ENCODE peak calls at places on chromosomes 12 and 14, in eight cellular contexts. J is CD8-positive, alpha-beta memory T cell; I is thyroid gland; G is transverse colon; Y is upper lobe of right lung; M is PC-3; B is esophagus squamous epithelium; Z is mesendoderm. T is an unnamed sample.

GRCh38 chr14:92328664-92329255 is 5.8 kb downstream of the SLC24A4 start:
- DNase-seq in J (no peak), I (no peak), G (no peak), Y (no peak), M (no peak), B (no peak), Z (no peak), T (no peak)

GRCh38 chr12:6494968-6495367 is 1.1 kb downstream of the NCAPD2 start:
- DNase-seq in J (no peak), I (no peak), G (no peak), Y (no peak), M (peak; percentile 9), B (no peak), Z (no peak), T (no peak)

GRCh38 chr12:18576104-18576622 is 161.6 kb downstream of the PLCZ1 start:
- DNase-seq in J (no peak), I (no peak), G (no peak), Y (no peak), M (peak; percentile 21), B (no peak), Z (no peak), T (no peak)

GRCh38 chr14:31229009-31229408 is 21.4 kb upstream of the HECTD1 start:
- DNase-seq in J (no peak), I (no peak), G (no peak), Y (no peak), M (peak; percentile 11), B (no peak), Z (no peak), T (no peak)

GRCh38 chr14:91281346-91281745 is 36.8 kb upstream of the GPR68 start:
- DNase-seq in J (no peak), I (no peak), G (no peak), Y (no peak), M (peak; percentile 91), B (no peak), Z (no peak), T (no peak)

GRCh38 chr12:23028158-23028802 is 403.3 kb downstream of the ETNK1 start:
- DNase-seq in J (no peak), I (no peak), G (no peak), Y (no peak), M (no peak), B (no peak), Z (peak; percentile 78), T (no peak)

GRCh38 chr12:19683178-19683927 is 244.1 kb downstream of the AEBP2 start:
- DNase-seq in J (no peak), I (no peak), G (no peak), Y (no peak), M (peak; percentile 60), B (no peak), Z (no peak), T (no peak)

GRCh38 chr14:32933623-32933942 is 5.1 kb upstream of the NPAS3 start:
- DNase-seq in J (no peak), I (no peak), G (no peak), Y (no peak), M (peak; percentile 51), B (no peak), Z (peak; percentile 76), T (no peak)

GRCh38 chr14:24310666-24311604 is at the start of gene LTB4R:
- DNase-seq in J (peak; percentile 69), I (peak; percentile 83), G (peak; percentile 79), Y (peak; percentile 90), M (no peak), B (no peak), Z (no peak), T (no peak)

GRCh38 chr14:92341791-92342190 is 18.8 kb downstream of the SLC24A4 start:
- DNase-seq in J (no peak), I (no peak), G (no peak), Y (no peak), M (no peak), B (no peak), Z (no peak), T (no peak)

GRCh38 chr14:63277784-63278183 is 41.0 kb downstream of the GPHB5 start:
- DNase-seq in J (no peak), I (no peak), G (no peak), Y (no peak), M (no peak), B (no peak), Z (no peak), T (no peak)

DNA sequence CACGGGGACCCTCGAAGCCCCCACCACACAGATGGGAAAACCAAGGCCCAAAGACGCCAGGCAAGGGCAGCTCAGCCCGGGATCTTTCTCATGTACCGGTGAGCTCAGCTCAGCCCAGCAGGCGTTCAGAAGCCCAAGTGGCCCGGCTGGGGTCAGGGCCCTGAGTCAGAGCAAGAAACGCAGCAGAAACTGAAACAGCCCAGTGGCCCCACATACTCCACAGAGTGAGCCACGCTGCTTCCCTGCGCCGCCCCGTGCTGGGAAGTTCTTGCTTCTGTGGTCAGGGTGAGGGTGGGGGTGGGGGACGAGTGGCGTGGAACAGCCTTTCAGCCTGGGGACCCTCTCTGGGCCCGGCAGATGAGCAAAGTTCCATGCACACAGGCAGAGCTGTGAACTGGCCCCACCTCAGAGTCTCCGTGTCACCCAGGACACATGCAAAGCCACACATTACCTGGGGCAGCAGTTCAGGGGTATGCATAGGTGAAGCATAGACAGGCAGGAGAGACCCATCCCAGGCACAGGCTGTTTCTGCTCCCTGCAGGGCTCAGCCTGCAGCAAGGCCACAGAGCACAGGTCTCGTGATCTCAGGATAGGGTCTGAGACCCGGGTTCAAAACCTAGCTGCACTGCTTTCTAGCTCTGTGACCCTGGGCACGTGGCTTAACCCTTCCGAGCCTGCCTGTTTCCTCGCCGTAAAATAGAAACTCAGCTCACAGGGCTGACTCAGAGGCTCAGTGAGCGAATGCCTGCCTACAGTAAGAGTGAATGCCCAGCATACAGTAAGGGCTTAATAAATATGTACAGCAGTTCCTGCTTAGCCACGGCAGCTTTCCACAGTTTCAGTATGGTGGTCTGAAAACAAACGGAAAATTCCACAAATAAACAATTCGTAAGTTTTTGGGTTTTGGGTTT is 21.6 kb downstream of the NCOR2 start:
- DNase-seq in J (no peak), I (no peak), G (peak; percentile 64), Y (peak; percentile 70), M (no peak), B (no peak), Z (no peak), T (no peak)
- H3K4me1 ChIP-seq in J (peaks cover 47% of the 10 kb centered on the region), I (peaks cover 43% of the 10 kb centered on the region), G (peaks cover 72% of the 10 kb centered on the region), Y (peaks cover 76% of the 10 kb centered on the region), M (peaks cover 17% of the 10 kb centered on the region), B (peaks cover 80% of the 10 kb centered on the region), Z (peaks cover 9% of the 10 kb centered on the region), T (peaks cover 50% of the 10 kb centered on the region)

DNA sequence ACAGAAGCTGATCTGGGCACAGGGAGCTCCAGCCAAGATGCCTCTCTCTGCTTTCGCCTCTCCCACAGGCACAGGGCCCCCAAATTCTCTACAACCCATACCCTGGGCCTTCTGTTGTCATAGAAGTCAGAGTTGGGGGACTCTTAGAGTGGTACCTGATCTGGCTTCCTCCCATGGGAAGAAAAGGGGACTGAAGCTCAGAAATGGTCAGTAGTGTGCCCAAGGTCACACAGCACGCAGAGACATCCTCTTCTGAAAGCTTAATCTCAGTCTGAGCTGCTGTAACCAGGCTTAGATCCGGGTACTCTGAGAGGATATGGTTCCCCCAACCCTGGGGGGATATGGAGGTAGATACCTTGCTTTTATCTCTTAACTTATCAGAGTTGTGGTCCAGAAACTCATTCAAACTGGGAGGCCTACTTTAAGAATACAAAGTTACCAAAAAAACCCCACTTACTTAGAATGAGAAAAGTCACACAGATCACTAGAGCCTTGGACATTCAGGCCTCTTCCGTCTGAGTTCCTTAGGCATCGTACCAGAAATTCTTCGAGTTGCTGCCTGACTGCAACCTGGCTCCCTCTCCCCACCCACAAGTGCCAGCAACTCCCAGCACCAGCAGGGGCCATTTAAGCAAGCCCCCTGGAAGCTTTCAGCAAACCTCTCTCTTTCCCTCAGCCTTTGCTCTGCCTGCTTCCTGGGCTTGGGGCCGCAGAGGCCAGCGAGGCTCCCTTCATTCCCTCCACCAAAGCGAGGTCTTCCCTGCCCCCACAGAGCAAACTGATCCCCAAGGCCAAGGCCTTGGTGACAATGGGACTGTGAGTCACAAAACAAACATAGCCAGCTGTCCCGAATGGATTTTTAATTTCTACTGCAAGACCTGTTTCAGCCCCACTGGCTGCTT is 13.9 kb downstream of the KRT7 start:
- DNase-seq in J (no peak), I (peak; percentile 56), G (no peak), Y (no peak), M (peak; percentile 86), B (no peak), Z (peak; percentile 58), T (no peak)
- H3K4me1 ChIP-seq in J (peaks cover 14% of the 10 kb centered on the region), I (peaks cover 76% of the 10 kb centered on the region), G (peaks cover 28% of the 10 kb centered on the region), Y (peaks cover 30% of the 10 kb centered on the region), M (peaks cover 72% of the 10 kb centered on the region), B (peaks cover 74% of the 10 kb centered on the region), Z (no peaks in the 10 kb centered on the region), T (peaks cover 64% of the 10 kb centered on the region)

DNA sequence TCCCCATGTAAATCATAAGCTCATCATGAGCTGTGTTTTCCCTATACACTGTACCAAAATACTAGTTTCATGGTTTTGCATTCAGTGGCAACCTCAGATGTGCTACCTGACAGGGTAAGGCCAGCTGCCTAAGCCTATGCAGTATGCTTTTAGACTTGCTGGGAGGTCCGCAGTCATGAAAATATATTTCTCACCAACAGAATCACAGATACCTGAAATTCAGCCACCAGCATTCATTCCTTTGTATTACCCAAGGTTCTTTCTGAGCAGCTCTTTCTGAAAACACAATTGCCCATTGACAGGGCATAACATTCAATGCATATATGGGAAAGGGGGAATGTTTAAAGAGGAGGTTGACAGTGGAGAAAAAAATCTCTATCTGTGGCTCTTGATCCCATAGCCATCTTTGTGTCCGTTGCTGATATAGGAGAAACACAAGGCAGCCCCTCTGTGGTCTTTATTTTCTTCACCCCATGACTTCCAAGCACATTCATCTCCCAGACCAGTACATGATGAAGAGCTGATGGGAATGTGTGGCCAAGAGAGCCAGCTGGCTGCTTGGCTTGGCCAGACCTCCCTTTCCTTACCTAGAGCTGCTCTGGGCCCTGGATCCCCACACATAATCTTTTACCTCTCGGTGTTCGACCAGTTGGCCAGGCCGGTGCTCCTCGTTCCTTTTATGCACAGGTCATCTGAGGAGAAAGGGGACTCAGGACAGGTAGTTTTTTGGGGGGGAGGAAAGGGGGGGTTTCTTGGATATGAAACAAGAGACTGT is 162.9 kb downstream of the KCNA5 start:
- DNase-seq in J (no peak), I (no peak), G (no peak), Y (no peak), M (no peak), B (no peak), Z (no peak), T (no peak)
- H3K4me1 ChIP-seq in J (no peaks in the 10 kb centered on the region), I (no peaks in the 10 kb centered on the region), G (no peaks in the 10 kb centered on the region), Y (no peaks in the 10 kb centered on the region), M (no peaks in the 10 kb centered on the region), B (no peaks in the 10 kb centered on the region), Z (no peaks in the 10 kb centered on the region), T (no peaks in the 10 kb centered on the region)

GRCh38 chr12:54413284-54414190 is 5.5 kb downstream of the ITGA5 start:
- DNase-seq in J (peak; percentile 80), I (peak; percentile 43), G (peak; percentile 55), Y (peak; percentile 83), M (no peak), B (no peak), Z (peak; percentile 85), T (no peak)

GRCh38 chr12:54411398-54412241 is 7.4 kb downstream of the ITGA5 start:
- DNase-seq in J (peak; percentile 37), I (no peak), G (peak; percentile 41), Y (peak; percentile 83), M (peak; percentile 87), B (no peak), Z (no peak), T (no peak)

GRCh38 chr12:54414191-54414525 is 4.9 kb downstream of the ITGA5 start:
- DNase-seq in J (no peak), I (no peak), G (no peak), Y (no peak), M (no peak), B (no peak), Z (no peak), T (no peak)

GRCh38 chr12:54412786-54413185 is 6.3 kb downstream of the ITGA5 start:
- DNase-seq in J (no peak), I (no peak), G (no peak), Y (no peak), M (no peak), B (no peak), Z (no peak), T (no peak)

GRCh38 chr12:54412348-54412747 is 6.7 kb downstream of the ITGA5 start:
- DNase-seq in J (no peak), I (no peak), G (no peak), Y (no peak), M (no peak), B (no peak), Z (no peak), T (no peak)
- H3K4me1 ChIP-seq in J (peaks cover 72% of the 10 kb centered on the region), I (no peaks in the 10 kb centered on the region), G (peaks cover 50% of the 10 kb centered on the region), Y (peaks cover 69% of the 10 kb centered on the region), M (peaks cover 21% of the 10 kb centered on the region), B (peaks cover 95% of the 10 kb centered on the region), Z (peaks cover 29% of the 10 kb centered on the region), T (peaks cover 72% of the 10 kb centered on the region)